ENCODE peak calls at places on chromosomes 6 and 20, in ten cellular contexts. One of them, this sample, is unnamed.

GRCh38 chr6:16781348-16782169 is 20.3 kb upstream of the ATXN1 start:
- DNase-seq in HCT116: no peak
- DNase-seq in CD8-positive, alpha-beta T cell: no peak
- DNase-seq in ovary: no peak
- DNase-seq in CD4-positive, alpha-beta T cell: no peak
- DNase-seq in AG04450: no peak
- DNase-seq in esophagus squamous epithelium: no peak
- DNase-seq in tibial artery: no peak
- DNase-seq in HL-60: no peak
- DNase-seq in heart left ventricle: peak; percentile 30
- DNase-seq in this sample: no peak

GRCh38 chr20:49386848-49387605 is 95.4 kb downstream of the KCNB1 start:
- DNase-seq in HCT116: no peak
- DNase-seq in CD8-positive, alpha-beta T cell: no peak
- DNase-seq in ovary: no peak
- DNase-seq in CD4-positive, alpha-beta T cell: no peak
- DNase-seq in AG04450: no peak
- DNase-seq in esophagus squamous epithelium: no peak
- DNase-seq in tibial artery: no peak
- DNase-seq in HL-60: no peak
- DNase-seq in heart left ventricle: no peak
- DNase-seq in this sample: no peak

GRCh38 chr6:26232950-26233607 is 131.9 kb upstream of the BTN3A2 start:
- DNase-seq in HCT116: no peak
- DNase-seq in CD8-positive, alpha-beta T cell: no peak
- DNase-seq in ovary: no peak
- DNase-seq in CD4-positive, alpha-beta T cell: peak; percentile 38
- DNase-seq in AG04450: no peak
- DNase-seq in esophagus squamous epithelium: no peak
- DNase-seq in tibial artery: no peak
- DNase-seq in HL-60: no peak
- DNase-seq in heart left ventricle: no peak
- DNase-seq in this sample: no peak

GRCh38 chr6:158046201-158047119 is 64.8 kb downstream of the SYNJ2 start:
- DNase-seq in HCT116: no peak
- DNase-seq in CD8-positive, alpha-beta T cell: peak; percentile 19
- DNase-seq in ovary: no peak
- DNase-seq in CD4-positive, alpha-beta T cell: no peak
- DNase-seq in AG04450: no peak
- DNase-seq in esophagus squamous epithelium: no peak
- DNase-seq in tibial artery: no peak
- DNase-seq in HL-60: no peak
- DNase-seq in heart left ventricle: peak; percentile 16
- DNase-seq in this sample: no peak

GRCh38 chr6:37868447-37868825 is 48.9 kb downstream of the ZFAND3 start:
- DNase-seq in HCT116: no peak
- DNase-seq in CD8-positive, alpha-beta T cell: no peak
- DNase-seq in ovary: no peak
- DNase-seq in CD4-positive, alpha-beta T cell: no peak
- DNase-seq in AG04450: no peak
- DNase-seq in esophagus squamous epithelium: no peak
- DNase-seq in tibial artery: no peak
- DNase-seq in HL-60: no peak
- DNase-seq in heart left ventricle: no peak
- DNase-seq in this sample: no peak

GRCh38 chr6:43865947-43866346 is 95.9 kb downstream of the VEGFA start:
- DNase-seq in HCT116: no peak
- DNase-seq in CD8-positive, alpha-beta T cell: no peak
- DNase-seq in ovary: no peak
- DNase-seq in CD4-positive, alpha-beta T cell: no peak
- DNase-seq in AG04450: no peak
- DNase-seq in esophagus squamous epithelium: no peak
- DNase-seq in tibial artery: no peak
- DNase-seq in HL-60: no peak
- DNase-seq in heart left ventricle: no peak
- DNase-seq in this sample: no peak

GRCh38 chr6:106527979-106528378 is 101.3 kb downstream of the RTN4IP1 start:
- DNase-seq in HCT116: peak; percentile 83
- DNase-seq in CD8-positive, alpha-beta T cell: no peak
- DNase-seq in ovary: no peak
- DNase-seq in CD4-positive, alpha-beta T cell: no peak
- DNase-seq in AG04450: peak; percentile 84
- DNase-seq in esophagus squamous epithelium: no peak
- DNase-seq in tibial artery: no peak
- DNase-seq in HL-60: no peak
- DNase-seq in heart left ventricle: no peak
- DNase-seq in this sample: no peak

GRCh38 chr6:125994659-125995488 is 8.5 kb downstream of the TRMT11 start:
- DNase-seq in HCT116: no peak
- DNase-seq in CD8-positive, alpha-beta T cell: no peak
- DNase-seq in ovary: no peak
- DNase-seq in CD4-positive, alpha-beta T cell: no peak
- DNase-seq in AG04450: no peak
- DNase-seq in esophagus squamous epithelium: no peak
- DNase-seq in tibial artery: no peak
- DNase-seq in HL-60: no peak
- DNase-seq in heart left ventricle: no peak
- DNase-seq in this sample: no peak

GRCh38 chr20:36506253-36506652 is 35.1 kb upstream of the MYL9 start:
- DNase-seq in HCT116: no peak
- DNase-seq in CD8-positive, alpha-beta T cell: no peak
- DNase-seq in ovary: no peak
- DNase-seq in CD4-positive, alpha-beta T cell: no peak
- DNase-seq in AG04450: no peak
- DNase-seq in esophagus squamous epithelium: no peak
- DNase-seq in tibial artery: no peak
- DNase-seq in HL-60: no peak
- DNase-seq in heart left ventricle: no peak
- DNase-seq in this sample: no peak

GRCh38 chr6:125271486-125272159 is 30.1 kb downstream of the HDDC2 start:
- DNase-seq in HCT116: no peak
- DNase-seq in CD8-positive, alpha-beta T cell: no peak
- DNase-seq in ovary: no peak
- DNase-seq in CD4-positive, alpha-beta T cell: no peak
- DNase-seq in AG04450: no peak
- DNase-seq in esophagus squamous epithelium: no peak
- DNase-seq in tibial artery: no peak
- DNase-seq in HL-60: no peak
- DNase-seq in heart left ventricle: no peak
- DNase-seq in this sample: no peak

GRCh38 chr6:157021267-157022021 is 244.3 kb downstream of the ARID1B start:
- DNase-seq in HCT116: peak; percentile 59
- DNase-seq in CD8-positive, alpha-beta T cell: peak; percentile 87
- DNase-seq in ovary: peak; percentile 93
- DNase-seq in CD4-positive, alpha-beta T cell: peak; percentile 83
- DNase-seq in AG04450: peak; percentile 59
- DNase-seq in esophagus squamous epithelium: peak; percentile 71
- DNase-seq in tibial artery: peak; percentile 96
- DNase-seq in HL-60: peak; percentile 57
- DNase-seq in heart left ventricle: peak; percentile 93
- DNase-seq in this sample: no peak

GRCh38 chr20:57468523-57469417 is 56.2 kb downstream of the CTCFL start:
- DNase-seq in HCT116: no peak
- DNase-seq in CD8-positive, alpha-beta T cell: no peak
- DNase-seq in ovary: no peak
- DNase-seq in CD4-positive, alpha-beta T cell: no peak
- DNase-seq in AG04450: no peak
- DNase-seq in esophagus squamous epithelium: no peak
- DNase-seq in tibial artery: no peak
- DNase-seq in HL-60: no peak
- DNase-seq in heart left ventricle: no peak
- DNase-seq in this sample: no peak

GRCh38 chr20:57465943-57466342 is 59.0 kb downstream of the CTCFL start:
- DNase-seq in HCT116: no peak
- DNase-seq in CD8-positive, alpha-beta T cell: no peak
- DNase-seq in ovary: no peak
- DNase-seq in CD4-positive, alpha-beta T cell: no peak
- DNase-seq in AG04450: no peak
- DNase-seq in esophagus squamous epithelium: no peak
- DNase-seq in tibial artery: no peak
- DNase-seq in HL-60: no peak
- DNase-seq in heart left ventricle: no peak
- DNase-seq in this sample: no peak

GRCh38 chr20:57465486-57465885 is 59.5 kb downstream of the CTCFL start:
- DNase-seq in HCT116: no peak
- DNase-seq in CD8-positive, alpha-beta T cell: no peak
- DNase-seq in ovary: no peak
- DNase-seq in CD4-positive, alpha-beta T cell: no peak
- DNase-seq in AG04450: no peak
- DNase-seq in esophagus squamous epithelium: no peak
- DNase-seq in tibial artery: no peak
- DNase-seq in HL-60: no peak
- DNase-seq in heart left ventricle: no peak
- DNase-seq in this sample: no peak

GRCh38 chr20:57469418-57470211 is 55.3 kb downstream of the CTCFL start:
- DNase-seq in HCT116: no peak
- DNase-seq in CD8-positive, alpha-beta T cell: no peak
- DNase-seq in ovary: no peak
- DNase-seq in CD4-positive, alpha-beta T cell: no peak
- DNase-seq in AG04450: no peak
- DNase-seq in esophagus squamous epithelium: no peak
- DNase-seq in tibial artery: peak; percentile 19
- DNase-seq in HL-60: no peak
- DNase-seq in heart left ventricle: peak; percentile 84
- DNase-seq in this sample: no peak

DNA sequence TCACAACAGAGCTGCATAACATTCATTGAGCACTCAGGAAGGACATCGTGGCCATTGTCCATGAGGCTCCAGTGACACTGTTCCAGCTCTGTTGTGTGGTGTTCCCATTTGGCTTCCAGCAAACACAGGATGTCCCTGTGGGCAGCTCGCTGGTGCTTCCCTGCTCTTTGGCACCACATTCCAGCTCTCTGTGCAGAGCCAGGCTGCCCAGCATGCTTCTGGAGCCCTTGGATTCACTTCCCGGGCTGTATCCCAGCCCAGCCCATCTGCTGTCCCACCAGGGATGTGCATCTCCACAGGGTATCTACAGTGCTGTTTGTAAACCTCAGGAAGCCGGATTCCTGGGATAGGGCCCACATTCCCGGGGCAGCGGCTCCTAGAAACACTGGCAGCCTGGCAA is 57.2 kb downstream of the CTCFL start:
- DNase-seq in HCT116: no peak
- DNase-seq in CD8-positive, alpha-beta T cell: no peak
- DNase-seq in ovary: no peak
- DNase-seq in CD4-positive, alpha-beta T cell: no peak
- DNase-seq in AG04450: no peak
- DNase-seq in esophagus squamous epithelium: no peak
- DNase-seq in tibial artery: no peak
- DNase-seq in HL-60: no peak
- DNase-seq in heart left ventricle: no peak
- DNase-seq in this sample: no peak
- H3K27me3 ChIP-seq in HCT116: peaks cover 4% of the 10 kb centered on the region
- H3K27me3 ChIP-seq in CD8-positive, alpha-beta T cell: no peaks in the 10 kb centered on the region
- H3K27me3 ChIP-seq in ovary: no peaks in the 10 kb centered on the region
- H3K27me3 ChIP-seq in CD4-positive, alpha-beta T cell: no peaks in the 10 kb centered on the region
- H3K27me3 ChIP-seq in AG04450: peaks cover 14% of the 10 kb centered on the region
- H3K27me3 ChIP-seq in esophagus squamous epithelium: no peaks in the 10 kb centered on the region
- H3K27me3 ChIP-seq in tibial artery: peaks cover 40% of the 10 kb centered on the region
- H3K27me3 ChIP-seq in HL-60: no peaks in the 10 kb centered on the region
- H3K27me3 ChIP-seq in heart left ventricle: no peaks in the 10 kb centered on the region
- H3K27me3 ChIP-seq in this sample: no peaks in the 10 kb centered on the region

GRCh38 chr20:10527781-10528180 is 92.7 kb downstream of the SLX4IP start:
- DNase-seq in HCT116: no peak
- DNase-seq in CD8-positive, alpha-beta T cell: no peak
- DNase-seq in ovary: no peak
- DNase-seq in CD4-positive, alpha-beta T cell: no peak
- DNase-seq in AG04450: no peak
- DNase-seq in esophagus squamous epithelium: no peak
- DNase-seq in tibial artery: no peak
- DNase-seq in HL-60: no peak
- DNase-seq in heart left ventricle: no peak
- DNase-seq in this sample: no peak
- H3K27me3 ChIP-seq in HCT116: no peaks in the 10 kb centered on the region
- H3K27me3 ChIP-seq in CD8-positive, alpha-beta T cell: no peaks in the 10 kb centered on the region
- H3K27me3 ChIP-seq in ovary: no peaks in the 10 kb centered on the region
- H3K27me3 ChIP-seq in CD4-positive, alpha-beta T cell: no peaks in the 10 kb centered on the region
- H3K27me3 ChIP-seq in AG04450: no peaks in the 10 kb centered on the region
- H3K27me3 ChIP-seq in esophagus squamous epithelium: no peaks in the 10 kb centered on the region
- H3K27me3 ChIP-seq in tibial artery: no peaks in the 10 kb centered on the region
- H3K27me3 ChIP-seq in HL-60: no peaks in the 10 kb centered on the region
- H3K27me3 ChIP-seq in heart left ventricle: no peaks in the 10 kb centered on the region
- H3K27me3 ChIP-seq in this sample: no peaks in the 10 kb centered on the region

GRCh38 chr6:3628143-3628840 is 123.2 kb downstream of the PXDC1 start:
- DNase-seq in HCT116: no peak
- DNase-seq in CD8-positive, alpha-beta T cell: no peak
- DNase-seq in ovary: no peak
- DNase-seq in CD4-positive, alpha-beta T cell: no peak
- DNase-seq in AG04450: no peak
- DNase-seq in esophagus squamous epithelium: no peak
- DNase-seq in tibial artery: no peak
- DNase-seq in HL-60: no peak
- DNase-seq in heart left ventricle: no peak
- DNase-seq in this sample: no peak
- H3K27me3 ChIP-seq in HCT116: no peaks in the 10 kb centered on the region
- H3K27me3 ChIP-seq in CD8-positive, alpha-beta T cell: no peaks in the 10 kb centered on the region
- H3K27me3 ChIP-seq in ovary: no peaks in the 10 kb centered on the region
- H3K27me3 ChIP-seq in CD4-positive, alpha-beta T cell: peaks cover 29% of the 10 kb centered on the region
- H3K27me3 ChIP-seq in AG04450: peaks cover 57% of the 10 kb centered on the region
- H3K27me3 ChIP-seq in esophagus squamous epithelium: no peaks in the 10 kb centered on the region
- H3K27me3 ChIP-seq in tibial artery: peaks cover 13% of the 10 kb centered on the region
- H3K27me3 ChIP-seq in HL-60: peaks cover 10% of the 10 kb centered on the region
- H3K27me3 ChIP-seq in heart left ventricle: peaks cover 31% of the 10 kb centered on the region
- H3K27me3 ChIP-seq in this sample: no peaks in the 10 kb centered on the region

GRCh38 chr20:51079488-51079887 is 56.6 kb upstream of the KCNG1 start:
- DNase-seq in HCT116: no peak
- DNase-seq in CD8-positive, alpha-beta T cell: no peak
- DNase-seq in ovary: no peak
- DNase-seq in CD4-positive, alpha-beta T cell: no peak
- DNase-seq in AG04450: no peak
- DNase-seq in esophagus squamous epithelium: no peak
- DNase-seq in tibial artery: no peak
- DNase-seq in HL-60: no peak
- DNase-seq in heart left ventricle: no peak
- DNase-seq in this sample: no peak

GRCh38 chr20:51070635-51071034 is 47.7 kb upstream of the KCNG1 start:
- DNase-seq in HCT116: no peak
- DNase-seq in CD8-positive, alpha-beta T cell: no peak
- DNase-seq in ovary: no peak
- DNase-seq in CD4-positive, alpha-beta T cell: no peak
- DNase-seq in AG04450: no peak
- DNase-seq in esophagus squamous epithelium: no peak
- DNase-seq in tibial artery: no peak
- DNase-seq in HL-60: no peak
- DNase-seq in heart left ventricle: no peak
- DNase-seq in this sample: no peak

GRCh38 chr20:51077601-51078000 is 54.7 kb upstream of the KCNG1 start:
- DNase-seq in HCT116: no peak
- DNase-seq in CD8-positive, alpha-beta T cell: no peak
- DNase-seq in ovary: no peak
- DNase-seq in CD4-positive, alpha-beta T cell: no peak
- DNase-seq in AG04450: no peak
- DNase-seq in esophagus squamous epithelium: no peak
- DNase-seq in tibial artery: no peak
- DNase-seq in HL-60: no peak
- DNase-seq in heart left ventricle: no peak
- DNase-seq in this sample: no peak

GRCh38 chr20:51076841-51077543 is 54.1 kb upstream of the KCNG1 start:
- DNase-seq in HCT116: no peak
- DNase-seq in CD8-positive, alpha-beta T cell: no peak
- DNase-seq in ovary: no peak
- DNase-seq in CD4-positive, alpha-beta T cell: no peak
- DNase-seq in AG04450: no peak
- DNase-seq in esophagus squamous epithelium: no peak
- DNase-seq in tibial artery: no peak
- DNase-seq in HL-60: no peak
- DNase-seq in heart left ventricle: no peak
- DNase-seq in this sample: no peak

GRCh38 chr20:51074062-51074461 is 51.2 kb upstream of the KCNG1 start:
- DNase-seq in HCT116: no peak
- DNase-seq in CD8-positive, alpha-beta T cell: no peak
- DNase-seq in ovary: no peak
- DNase-seq in CD4-positive, alpha-beta T cell: no peak
- DNase-seq in AG04450: no peak
- DNase-seq in esophagus squamous epithelium: no peak
- DNase-seq in tibial artery: no peak
- DNase-seq in HL-60: no peak
- DNase-seq in heart left ventricle: no peak
- DNase-seq in this sample: no peak
- H3K27me3 ChIP-seq in HCT116: peaks cover 14% of the 10 kb centered on the region
- H3K27me3 ChIP-seq in CD8-positive, alpha-beta T cell: peaks cover 3% of the 10 kb centered on the region
- H3K27me3 ChIP-seq in ovary: no peaks in the 10 kb centered on the region
- H3K27me3 ChIP-seq in CD4-positive, alpha-beta T cell: peaks cover 28% of the 10 kb centered on the region
- H3K27me3 ChIP-seq in AG04450: peaks cover 58% of the 10 kb centered on the region
- H3K27me3 ChIP-seq in esophagus squamous epithelium: no peaks in the 10 kb centered on the region
- H3K27me3 ChIP-seq in tibial artery: peaks cover 47% of the 10 kb centered on the region
- H3K27me3 ChIP-seq in HL-60: no peaks in the 10 kb centered on the region
- H3K27me3 ChIP-seq in heart left ventricle: peaks cover 62% of the 10 kb centered on the region
- H3K27me3 ChIP-seq in this sample: no peaks in the 10 kb centered on the region